ENCODE peak calls at places on chromosome 22, in ten cellular contexts. T is transverse colon; Q is effector memory CD4-positive, alpha-beta T cell; C is lower lobe of right lung; V is Panc1; F is body of pancreas; G is gastrocnemius medialis; D is heart left ventricle; O is cardiac muscle cell; B is ovary. Z is an unnamed sample.

GRCh38 chr22:43515902-43516301 is 104.1 kb downstream of the MPPED1 start:
- DNase-seq in Q (no peak), B (no peak), T (no peak), F (no peak), V (no peak), D (no peak), O (no peak), C (peak), G (no peak), Z (no peak)

GRCh38 chr22:23903328-23903971 is 9.3 kb downstream of the MIF start:
- DNase-seq in V (no peak), B (no peak), C (no peak), Q (no peak), T (no peak), F (no peak), O (no peak), D (no peak), G (no peak), Z (no peak)

GRCh38 chr22:44809456-44809855 is 57.1 kb downstream of the ARHGAP8 start:
- DNase-seq in T (no peak), C (no peak), Q (no peak), D (no peak), B (no peak), O (no peak), V (no peak), F (no peak), G (no peak), Z (no peak)

GRCh38 chr22:35657571-35658312 is 9.5 kb downstream of the APOL6 start:
- DNase-seq in V (no peak), D (no peak), C (no peak), B (peak), G (no peak), T (no peak), Q (no peak), F (no peak), O (no peak), Z (no peak)

GRCh38 chr22:38398609-38399401 is 56.2 kb downstream of the KCNJ4 start:
- DNase-seq in F (peak), C (peak), B (peak), V (no peak), D (peak), G (peak), T (peak), Q (peak), O (peak), Z (peak)

GRCh38 chr22:22901578-22902218 is 14.1 kb downstream of the IGLL5 start:
- DNase-seq in T (no peak), B (no peak), G (no peak), Q (no peak), D (no peak), F (no peak), V (no peak), C (peak), O (no peak), Z (no peak)

GRCh38 chr22:19117111-19117512 is 5.1 kb downstream of the DGCR2 start:
- DNase-seq in T (peak), C (no peak), O (no peak), D (no peak), F (peak), Q (no peak), V (no peak), B (no peak), G (no peak), Z (peak)

GRCh38 chr22:37365950-37366349 is 61.3 kb downstream of the ELFN2 start:
- DNase-seq in O (no peak), T (no peak), C (no peak), G (no peak), D (no peak), Q (no peak), B (no peak), F (no peak), V (no peak), Z (no peak)

GRCh38 chr22:47012589-47013365 is 250.3 kb downstream of the TBC1D22A start:
- DNase-seq in C (no peak), V (no peak), D (no peak), G (no peak), O (peak), T (no peak), B (no peak), Q (no peak), F (no peak), Z (no peak)

GRCh38 chr22:43928418-43929307 is 5.1 kb downstream of the PNPLA3 start:
- DNase-seq in T (no peak), Q (no peak), G (no peak), D (no peak), O (no peak), F (no peak), V (no peak), B (no peak), C (no peak), Z (no peak)

GRCh38 chr22:33426451-33426850 is 368.3 kb upstream of the SYN3 start:
- DNase-seq in F (no peak), D (no peak), V (no peak), Q (no peak), T (no peak), O (no peak), C (no peak), G (no peak), B (no peak), Z (no peak)

GRCh38 chr22:37525073-37525745 is 6.0 kb upstream of the CARD10 start:
- DNase-seq in C (no peak), V (no peak), T (no peak), O (peak), Q (no peak), G (no peak), F (no peak), B (no peak), D (no peak), Z (peak)

GRCh38 chr22:35220221-35220620 is 37.1 kb upstream of the HMGXB4 start:
- DNase-seq in V (no peak), Q (no peak), O (no peak), B (no peak), F (no peak), C (no peak), T (no peak), D (no peak), G (no peak), Z (no peak)

GRCh38 chr22:31631381-31631780 is 30.6 kb downstream of the PISD start:
- DNase-seq in B (no peak), T (no peak), C (no peak), G (no peak), Q (no peak), O (no peak), D (no peak), F (no peak), V (no peak), Z (no peak)

GRCh38 chr22:19607198-19608113 is 83.2 kb upstream of the CLDN5 start:
- DNase-seq in T (peak), G (peak), O (peak), B (peak), V (no peak), D (peak), Q (no peak), F (peak), C (no peak), Z (peak)

GRCh38 chr22:49668402-49668801 is 159.3 kb downstream of the BRD1 start:
- DNase-seq in O (no peak), V (no peak), F (no peak), D (peak), Q (no peak), C (peak), G (no peak), B (no peak), T (peak), Z (no peak)

GRCh38 chr22:24155597-24156145 is 25.6 kb upstream of the SUSD2 start:
- DNase-seq in B (peak), C (peak), Q (no peak), V (no peak), O (peak), T (peak), F (peak), G (peak), D (peak), Z (peak)

GRCh38 chr22:17091851-17092250 is 7.1 kb downstream of the IL17RA start:
- DNase-seq in B (no peak), T (no peak), Q (no peak), D (no peak), C (no peak), V (no peak), F (no peak), O (no peak), G (no peak), Z (no peak)

GRCh38 chr22:47289316-47289985 is 527.0 kb downstream of the TBC1D22A start:
- DNase-seq in B (no peak), T (no peak), Q (no peak), D (no peak), V (no peak), C (no peak), F (no peak), G (no peak), O (no peak), Z (no peak)

GRCh38 chr22:20873215-20873614 is 14.4 kb downstream of the SNAP29 start:
- DNase-seq in T (no peak), O (no peak), Q (no peak), G (no peak), C (no peak), B (no peak), F (no peak), D (no peak), V (no peak), Z (no peak)

GRCh38 chr22:44085743-44086741 is 61.9 kb downstream of the PARVB start:
- DNase-seq in B (peak), T (peak), O (peak), V (peak), Q (no peak), D (peak), F (peak), C (peak), G (peak), Z (peak)

GRCh38 chr22:38353701-38354100 is 36.5 kb upstream of the CSNK1E start:
- DNase-seq in D (no peak), C (no peak), O (no peak), V (no peak), T (no peak), G (no peak), Q (no peak), B (no peak), F (no peak), Z (no peak)

GRCh38 chr22:44890416-44891292 is 119.2 kb downstream of the PHF21B start:
- DNase-seq in V (no peak), D (no peak), T (no peak), G (no peak), F (no peak), B (no peak), O (no peak), Q (no peak), C (no peak), Z (no peak)

GRCh38 chr22:33472462-33473344 is 414.5 kb upstream of the SYN3 start:
- DNase-seq in F (no peak), V (no peak), D (no peak), T (no peak), C (no peak), Q (no peak), G (no peak), O (no peak), B (no peak), Z (no peak)

GRCh38 chr22:44133901-44134511 is 46.7 kb upstream of the PARVG start:
- DNase-seq in O (peak), D (peak), G (no peak), B (no peak), T (no peak), C (peak), Q (no peak), V (no peak), F (peak), Z (no peak)

GRCh38 chr22:37174964-37175363 is 13.1 kb downstream of the C1QTNF6 start:
- DNase-seq in B (no peak), T (no peak), O (no peak), V (no peak), C (no peak), Q (no peak), D (no peak), F (no peak), G (no peak), Z (no peak)

GRCh38 chr22:17633217-17633997 is 4.9 kb upstream of the ATP6V1E1 start:
- DNase-seq in T (no peak), O (peak), G (peak), D (no peak), C (no peak), Q (no peak), V (peak), F (no peak), B (no peak), Z (peak)

GRCh38 chr22:36816635-36817428 is at the start of gene PVALB:
- DNase-seq in G (no peak), C (peak), V (no peak), D (no peak), O (peak), B (no peak), Q (no peak), F (peak), T (no peak), Z (peak)

GRCh38 chr22:42269407-42270177 is 861 bp downstream of the TCF20 start:
- DNase-seq in V (no peak), O (peak), C (peak), Q (peak), B (peak), F (peak), T (peak), G (peak), D (peak), Z (peak)

GRCh38 chr22:44147036-44147645 is 33.6 kb upstream of the PARVG start:
- DNase-seq in C (no peak), O (no peak), B (no peak), D (no peak), F (no peak), V (no peak), G (no peak), T (no peak), Q (no peak), Z (no peak)

GRCh38 chr22:29632672-29633071 is 29.2 kb downstream of the NF2 start:
- DNase-seq in D (no peak), F (no peak), C (no peak), G (no peak), B (no peak), T (no peak), V (no peak), O (no peak), Q (no peak), Z (no peak)

GRCh38 chr22:43849731-43850130 is 12.6 kb downstream of the SULT4A1 start:
- DNase-seq in D (no peak), F (no peak), C (no peak), G (no peak), T (no peak), O (no peak), V (no peak), B (no peak), Q (no peak), Z (no peak)

GRCh38 chr22:47408409-47408808 is 646.0 kb downstream of the TBC1D22A start:
- DNase-seq in Q (no peak), O (no peak), G (no peak), T (no peak), F (no peak), C (no peak), B (no peak), V (no peak), D (no peak), Z (no peak)

GRCh38 chr22:45971389-45972028 is 5.5 kb downstream of the WNT7B start:
- DNase-seq in B (no peak), Q (no peak), T (no peak), C (no peak), O (no peak), F (no peak), V (no peak), G (no peak), D (no peak), Z (no peak)
- H3K4me3 ChIP-seq in B (no peak), Q (no peak), T (peak), C (peak), O (peak), F (no peak), V (peak), G (peak), D (peak), Z (no peak)

GRCh38 chr22:27170491-27170890 is 513.1 kb downstream of the MIAT start:
- DNase-seq in O (peak), F (peak), Q (no peak), T (no peak), C (no peak), V (no peak), B (peak), D (no peak), G (no peak), Z (peak)
- H3K4me3 ChIP-seq in O (no peak), F (no peak), Q (no peak), T (no peak), C (no peak), V (no peak), B (no peak), D (no peak), G (no peak), Z (no peak)

GRCh38 chr22:25174888-25175411 is 24.7 kb upstream of the CRYBB3 start:
- DNase-seq in C (no peak), B (no peak), D (no peak), V (no peak), F (no peak), T (no peak), G (no peak), Q (no peak), O (no peak), Z (no peak)
- H3K4me3 ChIP-seq in C (no peak), B (no peak), D (no peak), V (no peak), F (no peak), T (no peak), G (no peak), Q (no peak), O (no peak), Z (no peak)

GRCh38 chr22:39661842-39662676 is 91.5 kb downstream of the CACNA1I start:
- DNase-seq in O (no peak), D (no peak), G (no peak), C (no peak), T (peak), Q (peak), F (peak), V (no peak), B (no peak), Z (peak)
- H3K4me3 ChIP-seq in O (peak), D (no peak), G (no peak), C (peak), T (peak), Q (peak), F (no peak), V (no peak), B (no peak), Z (no peak)

DNA sequence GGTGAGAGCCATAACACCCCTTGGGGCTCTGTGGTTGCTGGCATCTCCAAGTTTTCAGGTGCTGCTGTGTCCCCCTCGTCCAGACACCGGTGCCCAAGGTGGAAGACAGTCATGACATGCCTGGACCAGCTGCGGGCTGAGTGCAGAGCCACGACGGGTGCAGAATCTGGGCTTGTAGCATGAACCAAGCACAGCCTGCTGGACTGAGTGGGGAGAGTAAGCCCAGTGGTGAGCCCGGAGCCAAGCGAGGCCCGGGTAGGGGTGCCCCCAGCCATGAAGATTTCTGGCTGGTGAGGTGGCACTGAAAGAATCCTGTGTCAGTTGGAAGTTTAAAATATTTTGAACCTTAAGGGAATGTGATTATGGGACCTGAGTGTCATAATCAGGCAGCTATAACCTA is 69.7 kb downstream of the MCHR1 start:
- DNase-seq in O (no peak), Q (no peak), V (no peak), B (no peak), D (no peak), F (no peak), G (no peak), C (no peak), T (no peak), Z (no peak)
- H3K4me3 ChIP-seq in O (no peak), Q (no peak), V (no peak), B (no peak), D (no peak), F (no peak), G (no peak), C (no peak), T (no peak), Z (no peak)

GRCh38 chr22:50678651-50679521 is 6.3 kb downstream of the SHANK3 start:
- DNase-seq in D (no peak), G (no peak), T (no peak), Q (no peak), O (no peak), V (no peak), B (no peak), F (no peak), C (no peak), Z (peak)

GRCh38 chr22:50676661-50677492 is 4.3 kb downstream of the SHANK3 start:
- DNase-seq in T (no peak), B (no peak), G (no peak), V (no peak), O (no peak), Q (no peak), D (no peak), C (no peak), F (no peak), Z (no peak)

GRCh38 chr22:50676211-50676636 is 3.6 kb downstream of the SHANK3 start:
- DNase-seq in D (no peak), T (no peak), F (no peak), V (no peak), B (no peak), O (no peak), G (no peak), Q (no peak), C (no peak), Z (no peak)

GRCh38 chr22:50678218-50678650 is 5.6 kb downstream of the SHANK3 start:
- DNase-seq in G (no peak), C (no peak), Q (no peak), F (no peak), O (no peak), B (no peak), V (no peak), D (no peak), T (no peak), Z (no peak)

GRCh38 chr22:50677493-50678217 is 5.0 kb downstream of the SHANK3 start:
- DNase-seq in G (no peak), Q (no peak), B (no peak), V (no peak), T (no peak), D (no peak), O (no peak), C (no peak), F (no peak), Z (peak)
- H3K4me3 ChIP-seq in G (no peak), Q (no peak), B (no peak), V (no peak), T (no peak), D (peak), O (no peak), C (peak), F (no peak), Z (no peak)